ENCODE peak calls at places on chromosomes 6 and 20, in five cellular contexts. One of them, this sample, is unnamed.

GRCh38 chr6:156886409-156886808 is 109.2 kb downstream of the ARID1B start:
- DNase-seq in germinal center: peak
- DNase-seq in central memory CD4-positive, alpha-beta T cell: no peak
- DNase-seq in C1 segment of cervical spinal cord: no peak
- DNase-seq in right cardiac atrium: peak
- DNase-seq in this sample: peak

GRCh38 chr6:35931120-35931561 is 10.2 kb upstream of the SRPK1 start:
- DNase-seq in germinal center: no peak
- DNase-seq in central memory CD4-positive, alpha-beta T cell: no peak
- DNase-seq in C1 segment of cervical spinal cord: no peak
- DNase-seq in right cardiac atrium: no peak
- DNase-seq in this sample: no peak

GRCh38 chr6:137223370-137224131 is 4.4 kb upstream of the IFNGR1 start:
- DNase-seq in germinal center: no peak
- DNase-seq in central memory CD4-positive, alpha-beta T cell: no peak
- DNase-seq in C1 segment of cervical spinal cord: no peak
- DNase-seq in right cardiac atrium: peak
- DNase-seq in this sample: peak

GRCh38 chr20:32354592-32355416 is 3.3 kb upstream of the ASXL1 start:
- DNase-seq in germinal center: no peak
- DNase-seq in central memory CD4-positive, alpha-beta T cell: no peak
- DNase-seq in C1 segment of cervical spinal cord: no peak
- DNase-seq in right cardiac atrium: no peak
- DNase-seq in this sample: no peak

GRCh38 chr20:53878262-53879047 is 191.9 kb downstream of the BCAS1 start:
- DNase-seq in germinal center: no peak
- DNase-seq in central memory CD4-positive, alpha-beta T cell: no peak
- DNase-seq in C1 segment of cervical spinal cord: no peak
- DNase-seq in right cardiac atrium: no peak
- DNase-seq in this sample: no peak

GRCh38 chr20:63846128-63846771 is 15.0 kb upstream of the ABHD16B start:
- DNase-seq in germinal center: no peak
- DNase-seq in central memory CD4-positive, alpha-beta T cell: no peak
- DNase-seq in C1 segment of cervical spinal cord: no peak
- DNase-seq in right cardiac atrium: peak
- DNase-seq in this sample: peak

GRCh38 chr20:57612436-57612835 is 7.8 kb downstream of the ZBP1 start:
- DNase-seq in germinal center: no peak
- DNase-seq in central memory CD4-positive, alpha-beta T cell: no peak
- DNase-seq in C1 segment of cervical spinal cord: no peak
- DNase-seq in right cardiac atrium: no peak
- DNase-seq in this sample: no peak

GRCh38 chr20:45826381-45827019 is 612 bp downstream of the TNNC2 start:
- DNase-seq in germinal center: no peak
- DNase-seq in central memory CD4-positive, alpha-beta T cell: no peak
- DNase-seq in C1 segment of cervical spinal cord: no peak
- DNase-seq in right cardiac atrium: peak
- DNase-seq in this sample: no peak

GRCh38 chr6:43217351-43217750 is 11.9 kb downstream of the DNPH1 start:
- DNase-seq in germinal center: no peak
- DNase-seq in central memory CD4-positive, alpha-beta T cell: no peak
- DNase-seq in C1 segment of cervical spinal cord: no peak
- DNase-seq in right cardiac atrium: no peak
- DNase-seq in this sample: no peak

This sample was measured in B cell.